ENCODE peak calls at places on chromosomes 7 and 10, in six cellular contexts. V, P, X, Z, W and K are unnamed samples.

GRCh38 chr10:91579351-91579985 is 53.4 kb downstream of the PPP1R3C start:
- DNase-seq in V (no peak), P (no peak), X (peak; percentile 63), Z (no peak), W (no peak), K (no peak)

GRCh38 chr10:6074489-6075301 is 12.5 kb upstream of the IL2RA start:
- DNase-seq in V (no peak), P (no peak), X (peak; percentile 86), Z (no peak), W (no peak), K (peak; percentile 22)

GRCh38 chr7:138565451-138566114 is 105.5 kb downstream of the TRIM24 start:
- DNase-seq in V (peak; percentile 41), P (no peak), X (peak; percentile 78), Z (peak; percentile 82), W (peak; percentile 36), K (peak; percentile 7)

GRCh38 chr10:110042181-110042580 is 34.4 kb downstream of the ADD3 start:
- DNase-seq in V (no peak), P (no peak), X (peak; percentile 62), Z (peak; percentile 45), W (peak; percentile 66), K (no peak)

GRCh38 chr7:104106106-104106505 is 101.7 kb downstream of the ORC5 start:
- DNase-seq in V (no peak), P (no peak), X (peak; percentile 50), Z (no peak), W (peak; percentile 19), K (peak; percentile 39)

GRCh38 chr7:151017953-151018420 is 6.3 kb downstream of the ATG9B start:
- DNase-seq in V (peak; percentile 92), P (peak; percentile 79), X (peak; percentile 25), Z (peak; percentile 87), W (peak; percentile 51), K (peak; percentile 23)

GRCh38 chr10:31929260-31929985 is 792 bp upstream of the ARHGAP12 start:
- DNase-seq in V (peak; percentile 46), P (peak; percentile 6), X (no peak), Z (peak; percentile 72), W (peak; percentile 59), K (peak; percentile 34)

GRCh38 chr10:99981581-99982199 is 28.1 kb downstream of the DNMBP start:
- DNase-seq in V (no peak), P (no peak), X (no peak), Z (no peak), W (no peak), K (no peak)

GRCh38 chr7:97871659-97872024 is 566 bp downstream of the ASNS start:
- DNase-seq in V (peak; percentile 39), P (no peak), X (no peak), Z (peak; percentile 65), W (no peak), K (no peak)

GRCh38 chr10:97866524-97867219 is 17.0 kb downstream of the GOLGA7B start:
- DNase-seq in V (no peak), P (no peak), X (no peak), Z (no peak), W (no peak), K (no peak)

GRCh38 chr10:60139798-60140566 is 233.6 kb upstream of the CCDC6 start:
- DNase-seq in V (peak; percentile 34), P (peak; percentile 33), X (peak; percentile 72), Z (peak; percentile 93), W (peak; percentile 90), K (peak; percentile 80)

GRCh38 chr7:99628471-99629465 is 12.0 kb downstream of the ZSCAN25 start:
- DNase-seq in V (peak; percentile 36), P (no peak), X (no peak), Z (peak; percentile 7), W (no peak), K (no peak)

GRCh38 chr7:134343136-134343535 is 26.4 kb upstream of the SLC35B4 start:
- DNase-seq in V (no peak), P (no peak), X (no peak), Z (no peak), W (no peak), K (no peak)

GRCh38 chr7:120856621-120857352 is 1.2 kb downstream of the TSPAN12 start:
- DNase-seq in V (peak; percentile 76), P (peak; percentile 75), X (peak; percentile 8), Z (peak; percentile 92), W (peak; percentile 74), K (peak; percentile 80)

GRCh38 chr7:42234736-42235135 is 2.3 kb downstream of the GLI3 start:
- DNase-seq in V (no peak), P (no peak), X (no peak), Z (no peak), W (peak; percentile 25), K (peak; percentile 61)

GRCh38 chr10:19263262-19263661 is 214.7 kb downstream of the MALRD1 start:
- DNase-seq in V (no peak), P (no peak), X (no peak), Z (no peak), W (no peak), K (no peak)

GRCh38 chr10:120507175-120507574 is 50.1 kb downstream of the PLPP4 start:
- DNase-seq in V (no peak), P (no peak), X (no peak), Z (no peak), W (no peak), K (no peak)

GRCh38 chr10:35210961-35211360 is 84.3 kb downstream of the CREM start:
- DNase-seq in V (no peak), P (no peak), X (no peak), Z (no peak), W (no peak), K (no peak)

GRCh38 chr7:22319424-22320403 is 37.2 kb downstream of the RAPGEF5 start:
- DNase-seq in V (no peak), P (no peak), X (no peak), Z (peak; percentile 52), W (no peak), K (no peak)

GRCh38 chr7:154347867-154348266 is 295.7 kb downstream of the DPP6 start:
- DNase-seq in V (no peak), P (no peak), X (no peak), Z (no peak), W (no peak), K (no peak)

GRCh38 chr7:70317356-70317755 is 719.1 kb downstream of the AUTS2 start:
- DNase-seq in V (no peak), P (no peak), X (no peak), Z (no peak), W (peak; percentile 10), K (no peak)

GRCh38 chr10:126876456-126876855 is 28.8 kb upstream of the DOCK1 start:
- DNase-seq in V (no peak), P (no peak), X (no peak), Z (no peak), W (no peak), K (no peak)

GRCh38 chr7:20561466-20561865 is 54.0 kb upstream of the ABCB5 start:
- DNase-seq in V (no peak), P (no peak), X (no peak), Z (peak; percentile 72), W (no peak), K (peak; percentile 33)

GRCh38 chr7:5489991-5490536 is 66.4 kb upstream of the TNRC18 start:
- DNase-seq in V (no peak), P (no peak), X (no peak), Z (no peak), W (no peak), K (no peak)

GRCh38 chr10:77601488-77601887 is 36.1 kb downstream of the KCNMA1 start:
- DNase-seq in V (no peak), P (no peak), X (peak; percentile 35), Z (no peak), W (peak; percentile 63), K (no peak)
- H4K8ac ChIP-seq in V (no peak overlapping the region), P (no peak overlapping the region), X (no peak overlapping the region), Z (no peak overlapping the region), W (no peak overlapping the region), K (no peak overlapping the region)

DNA sequence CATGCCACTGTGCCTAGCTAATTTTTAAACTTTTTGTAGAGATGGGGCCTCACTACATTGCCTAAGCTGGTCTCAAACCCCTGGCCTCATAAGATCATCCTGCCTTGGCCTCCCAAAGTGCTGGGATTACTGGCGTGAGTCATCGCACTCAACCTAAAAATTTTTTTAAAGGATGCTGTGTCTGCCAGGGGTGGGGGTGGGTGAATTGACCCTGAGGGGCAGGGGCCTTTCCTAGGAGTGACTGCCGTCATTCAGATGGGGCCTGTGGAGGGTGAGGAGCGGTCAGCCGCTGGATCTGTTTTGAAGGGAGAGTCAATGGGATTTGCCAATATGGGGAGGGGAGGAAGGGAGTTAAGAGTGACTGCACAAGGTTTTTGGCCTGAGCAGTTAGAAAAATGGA is 89.4 kb downstream of the C10orf105 start:
- DNase-seq in V (no peak), P (no peak), X (no peak), Z (no peak), W (no peak), K (no peak)
- H3K4ac ChIP-seq in V (no peak overlapping the region), P (no peak overlapping the region), X (no peak overlapping the region), Z (peak overlapping the region; percentile 58), W (no peak overlapping the region), K (no peak overlapping the region)

DNA sequence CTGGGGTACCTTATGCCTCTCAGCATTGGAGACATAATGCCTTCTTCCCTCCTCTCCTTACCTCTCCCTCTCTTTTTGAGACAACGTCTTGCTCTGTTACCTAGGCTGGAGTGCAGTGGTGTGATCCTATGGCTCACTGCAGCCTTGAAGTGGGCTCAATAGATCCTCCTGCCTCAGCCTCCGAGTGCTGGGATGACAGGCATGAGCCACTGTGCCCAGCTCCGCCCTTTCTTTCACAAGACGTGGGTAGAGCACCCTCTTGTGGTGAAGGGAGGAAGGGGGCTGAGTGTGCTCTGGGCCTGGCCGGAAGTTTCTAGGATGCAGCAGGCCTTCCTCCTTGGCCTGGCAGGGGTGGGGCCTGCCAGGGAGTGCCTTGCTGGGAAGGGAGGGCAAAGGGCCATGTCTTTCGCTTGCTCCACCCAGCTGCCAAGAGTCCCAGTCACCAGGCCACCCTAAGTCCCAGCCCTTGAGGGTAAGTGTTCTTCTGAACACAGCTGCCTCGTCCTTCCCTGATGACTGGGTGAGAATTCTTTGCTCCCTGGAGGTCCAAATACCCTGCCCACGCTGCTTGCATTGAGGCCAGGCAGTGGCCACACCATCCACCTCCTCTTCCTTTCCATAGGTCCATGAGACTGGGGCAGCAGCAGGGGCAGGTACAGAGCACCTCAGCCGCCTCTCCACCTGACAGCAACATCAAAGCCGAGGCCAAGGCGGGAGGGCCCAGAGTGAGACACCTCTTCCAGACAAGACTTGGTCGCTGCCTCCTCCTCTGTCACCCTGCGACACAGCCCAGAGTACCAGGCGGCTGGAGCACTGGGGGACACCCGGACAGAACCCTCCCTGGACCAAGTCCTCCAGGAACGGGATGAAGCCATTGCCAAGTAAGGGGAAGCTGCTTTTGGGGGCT is 3.7 kb downstream of the ABHD11 start:
- DNase-seq in V (peak; percentile 94), P (peak; percentile 76), X (peak; percentile 72), Z (peak; percentile 94), W (peak; percentile 88), K (peak; percentile 95)
- H3K9ac ChIP-seq in V (no peak overlapping the region), P (no peak overlapping the region), X (no peak overlapping the region), Z (peak overlapping the region; percentile 29), W (peak overlapping the region; percentile 63), K (no peak overlapping the region)

GRCh38 chr7:100874577-100875355 is at the start of gene SRRT:
- DNase-seq in V (peak; percentile 97), P (peak; percentile 97), X (peak; percentile 97), Z (peak; percentile 99), W (peak; percentile 97), K (peak; percentile 98)

GRCh38 chr7:100878013-100878412 is 3.1 kb downstream of the SRRT start:
- DNase-seq in V (no peak), P (no peak), X (no peak), Z (no peak), W (no peak), K (no peak)

GRCh38 chr7:100873599-100874299 is 1.2 kb upstream of the SRRT start:
- DNase-seq in V (no peak), P (no peak), X (no peak), Z (no peak), W (no peak), K (no peak)

GRCh38 chr7:100874300-100874576 is 665 bp upstream of the SRRT start:
- DNase-seq in V (no peak), P (no peak), X (no peak), Z (peak; percentile 70), W (no peak), K (no peak)

GRCh38 chr7:100875356-100875751 is 451 bp downstream of the SRRT start:
- DNase-seq in V (no peak), P (no peak), X (no peak), Z (no peak), W (no peak), K (no peak)
- H4K8ac ChIP-seq in V (no peak overlapping the region), P (peak overlapping the region; percentile 10), X (peak overlapping the region; percentile 38), Z (peak overlapping the region; percentile 29), W (no peak overlapping the region), K (peak overlapping the region; percentile 52)